ENCODE peak calls at places on chromosomes 6 and 20, in four cellular contexts. F is putamen, N is astrocyte of the cerebellum, J is M059J. Y is an unnamed sample.

GRCh38 chr20:44746367-44747165 is 901 bp downstream of the KCNK15 start:
- DNase-seq in F (no peak), N (no peak), J (no peak), Y (no peak)

GRCh38 chr20:36341331-36342020 is 35.3 kb downstream of the DLGAP4 start:
- DNase-seq in F (no peak), N (no peak), J (no peak), Y (no peak)

GRCh38 chr20:45972500-45973183 is 639 bp upstream of the ZNF335 start:
- DNase-seq in F (no peak), N (no peak), J (peak; percentile 97), Y (no peak)

GRCh38 chr20:63470410-63470809 is 2.0 kb downstream of the KCNQ2 start:
- DNase-seq in F (no peak), N (no peak), J (no peak), Y (no peak)

GRCh38 chr6:142796571-142796970 is 148.4 kb downstream of the HIVEP2 start:
- DNase-seq in F (no peak), N (no peak), J (peak; percentile 18), Y (peak; percentile 53)

GRCh38 chr6:37004044-37004984 is 1.1 kb upstream of the FGD2 start:
- DNase-seq in F (no peak), N (no peak), J (no peak), Y (no peak)

GRCh38 chr6:17289491-17290106 is 8.4 kb downstream of the RBM24 start:
- DNase-seq in F (no peak), N (no peak), J (no peak), Y (no peak)

GRCh38 chr20:3071610-3072529 is at the start of gene OXT:
- DNase-seq in F (no peak), N (no peak), J (no peak), Y (no peak)

GRCh38 chr6:1995521-1996110 is 249.8 kb downstream of the GMDS start:
- DNase-seq in F (no peak), N (peak; percentile 35), J (no peak), Y (no peak)

GRCh38 chr6:103723438-103723837 is 1136.3 kb downstream of the HACE1 start:
- DNase-seq in F (no peak), N (no peak), J (no peak), Y (no peak)

GRCh38 chr20:40763646-40764295 is 74.7 kb upstream of the MAFB start:
- DNase-seq in F (peak; percentile 55), N (peak; percentile 32), J (no peak), Y (peak; percentile 70)

Y was measured in head of caudate nucleus.